ENCODE peak calls at places on chromosome 19, in nine cellular contexts. V, M, T, Z, Q, F, X, H and J are unnamed samples.

GRCh38 chr19:38210458-38210987 is 13.5 kb downstream of the DPF1 start:
- DNase-seq in V (no peak), M (peak), T (no peak), Z (no peak), Q (peak), F (no peak), X (peak), H (peak), J (peak)

GRCh38 chr19:45863335-45863839 is 440 bp upstream of the SYMPK start:
- DNase-seq in V (no peak), M (no peak), T (no peak), Z (no peak), Q (no peak), F (no peak), X (no peak), H (no peak), J (no peak)

GRCh38 chr19:58305932-58306323 is 751 bp downstream of the ERVK3-1 start:
- DNase-seq in V (no peak), M (peak), T (no peak), Z (no peak), Q (no peak), F (no peak), X (no peak), H (no peak), J (no peak)

GRCh38 chr19:3868770-3869456 is at the start of gene ZFR2:
- DNase-seq in V (no peak), M (no peak), T (no peak), Z (peak), Q (peak), F (no peak), X (no peak), H (no peak), J (peak)

GRCh38 chr19:55502197-55502952 is 14.1 kb downstream of the SSC5D start:
- DNase-seq in V (no peak), M (no peak), T (no peak), Z (no peak), Q (no peak), F (no peak), X (no peak), H (no peak), J (no peak)

GRCh38 chr19:3699071-3699740 is 1.1 kb downstream of the PIP5K1C start:
- DNase-seq in V (no peak), M (peak), T (no peak), Z (peak), Q (peak), F (no peak), X (peak), H (peak), J (peak)

GRCh38 chr19:31099470-31100190 is 249.6 kb downstream of the TSHZ3 start:
- DNase-seq in V (no peak), M (no peak), T (no peak), Z (no peak), Q (no peak), F (no peak), X (no peak), H (no peak), J (no peak)

GRCh38 chr19:51539821-51540366 is 8.4 kb upstream of the SIGLEC6 start:
- DNase-seq in V (no peak), M (no peak), T (no peak), Z (no peak), Q (no peak), F (no peak), X (no peak), H (no peak), J (no peak)

GRCh38 chr19:35945121-35945792 is 9.1 kb downstream of the LRFN3 start:
- DNase-seq in V (no peak), M (no peak), T (no peak), Z (no peak), Q (no peak), F (no peak), X (no peak), H (no peak), J (no peak)

GRCh38 chr19:30783936-30784335 is 411.8 kb downstream of the ZNF536 start:
- DNase-seq in V (peak), M (no peak), T (no peak), Z (no peak), Q (peak), F (no peak), X (no peak), H (no peak), J (no peak)

GRCh38 chr19:11551603-11552235 is 7.3 kb downstream of the ELOF1 start:
- DNase-seq in V (no peak), M (no peak), T (no peak), Z (no peak), Q (peak), F (no peak), X (peak), H (no peak), J (peak)

GRCh38 chr19:5880196-5880595 is 9.9 kb upstream of the FUT5 start:
- DNase-seq in V (no peak), M (no peak), T (no peak), Z (no peak), Q (no peak), F (no peak), X (no peak), H (no peak), J (no peak)

GRCh38 chr19:33804021-33804799 is 7.5 kb downstream of the KCTD15 start:
- DNase-seq in V (no peak), M (no peak), T (no peak), Z (no peak), Q (no peak), F (peak), X (peak), H (peak), J (no peak)

GRCh38 chr19:800360-801029 is 3.2 kb downstream of the PTBP1 start:
- DNase-seq in V (no peak), M (no peak), T (no peak), Z (no peak), Q (peak), F (peak), X (peak), H (no peak), J (peak)

GRCh38 chr19:30755581-30755980 is 383.4 kb downstream of the ZNF536 start:
- DNase-seq in V (no peak), M (no peak), T (no peak), Z (no peak), Q (no peak), F (no peak), X (no peak), H (no peak), J (no peak)

GRCh38 chr19:7783991-7784421 is 21.0 kb downstream of the CLEC4M start:
- DNase-seq in V (no peak), M (peak), T (no peak), Z (no peak), Q (peak), F (no peak), X (peak), H (peak), J (peak)

GRCh38 chr19:30799854-30800755 is 427.9 kb downstream of the ZNF536 start:
- DNase-seq in V (peak), M (peak), T (no peak), Z (no peak), Q (peak), F (peak), X (no peak), H (peak), J (peak)

GRCh38 chr19:36772341-36773222 is at the start of gene ZNF850:
- DNase-seq in V (peak), M (peak), T (peak), Z (no peak), Q (peak), F (peak), X (peak), H (peak), J (peak)

GRCh38 chr19:48405010-48405659 is 11.7 kb downstream of the GRIN2D start:
- DNase-seq in V (no peak), M (no peak), T (no peak), Z (no peak), Q (no peak), F (no peak), X (no peak), H (no peak), J (no peak)

GRCh38 chr19:4140237-4140711 is 13.2 kb upstream of the CREB3L3 start:
- DNase-seq in V (no peak), M (peak), T (peak), Z (peak), Q (peak), F (no peak), X (peak), H (no peak), J (peak)

GRCh38 chr19:55584871-55585270 is 4.2 kb upstream of the ZNF579 start:
- DNase-seq in V (no peak), M (no peak), T (no peak), Z (no peak), Q (no peak), F (no peak), X (no peak), H (no peak), J (no peak)

GRCh38 chr19:30330266-30330665 is 41.9 kb upstream of the ZNF536 start:
- DNase-seq in V (peak), M (no peak), T (no peak), Z (no peak), Q (peak), F (no peak), X (no peak), H (no peak), J (no peak)

GRCh38 chr19:10690351-10690781 is 10.9 kb upstream of the QTRT1 start:
- DNase-seq in V (no peak), M (no peak), T (no peak), Z (no peak), Q (no peak), F (peak), X (peak), H (no peak), J (no peak)

GRCh38 chr19:37361994-37362393 is 8.9 kb upstream of the ZNF527 start:
- DNase-seq in V (no peak), M (no peak), T (no peak), Z (peak), Q (no peak), F (no peak), X (peak), H (no peak), J (no peak)

GRCh38 chr19:22603518-22604440 is 30.3 kb upstream of the ZNF492 start:
- DNase-seq in V (peak), M (no peak), T (no peak), Z (no peak), Q (no peak), F (no peak), X (no peak), H (no peak), J (no peak)